ENCODE peak calls at places on chromosomes 11 and 22, in eight cellular contexts. R, V, B, X, Z, L, E and S are unnamed samples.

GRCh38 chr11:60860943-60861342 is 5.2 kb upstream of the PTGDR2 start:
- DNase-seq in Z (no peak), E (peak), R (no peak), L (no peak), V (no peak), B (no peak), X (no peak), S (no peak)

GRCh38 chr22:39122772-39123470 is 25.9 kb downstream of the APOBEC3H start:
- DNase-seq in R (no peak), B (no peak), E (no peak), Z (no peak), V (no peak), L (no peak), X (no peak), S (no peak)

GRCh38 chr11:92569717-92570116 is 345.1 kb downstream of the FAT3 start:
- DNase-seq in E (no peak), B (no peak), L (no peak), X (no peak), V (no peak), R (no peak), Z (no peak), S (no peak)

GRCh38 chr11:128555606-128556005 is 31.8 kb downstream of the ETS1 start:
- DNase-seq in R (no peak), V (no peak), Z (peak), B (no peak), X (no peak), L (peak), E (peak), S (no peak)

GRCh38 chr11:95363710-95364109 is 132.7 kb upstream of the SESN3 start:
- DNase-seq in B (no peak), X (no peak), E (no peak), V (no peak), Z (no peak), L (no peak), R (no peak), S (no peak)

GRCh38 chr11:57491371-57492061 is 24.0 kb downstream of the SLC43A1 start:
- DNase-seq in V (no peak), L (no peak), Z (no peak), E (peak), X (no peak), B (no peak), R (peak), S (peak)

GRCh38 chr11:3095712-3096361 is 38.6 kb upstream of the CARS1 start:
- DNase-seq in R (peak), V (no peak), Z (peak), E (peak), X (peak), B (no peak), L (no peak), S (no peak)

GRCh38 chr11:118673361-118674093 is 5.9 kb downstream of the TREH start:
- DNase-seq in E (no peak), R (no peak), X (no peak), L (no peak), Z (no peak), B (no peak), V (peak), S (no peak)

GRCh38 chr11:12083380-12083779 is 27.0 kb upstream of the MICAL2 start:
- DNase-seq in V (no peak), X (no peak), L (no peak), R (no peak), Z (no peak), E (no peak), B (no peak), S (no peak)

GRCh38 chr11:35046606-35047005 is 92.4 kb upstream of the CD44 start:
- DNase-seq in R (no peak), X (no peak), L (no peak), Z (no peak), B (no peak), V (no peak), E (no peak), S (no peak)

GRCh38 chr11:35043933-35044332 is 95.0 kb upstream of the CD44 start:
- DNase-seq in E (no peak), Z (no peak), B (no peak), X (no peak), L (no peak), R (no peak), V (no peak), S (no peak)

GRCh38 chr11:35045219-35045819 is 93.7 kb upstream of the CD44 start:
- DNase-seq in R (no peak), X (no peak), Z (no peak), B (no peak), L (no peak), V (no peak), E (no peak), S (peak)

GRCh38 chr11:35049906-35050531 is 89.0 kb upstream of the CD44 start:
- DNase-seq in R (no peak), V (no peak), Z (no peak), B (no peak), X (no peak), L (no peak), E (no peak), S (no peak)

DNA sequence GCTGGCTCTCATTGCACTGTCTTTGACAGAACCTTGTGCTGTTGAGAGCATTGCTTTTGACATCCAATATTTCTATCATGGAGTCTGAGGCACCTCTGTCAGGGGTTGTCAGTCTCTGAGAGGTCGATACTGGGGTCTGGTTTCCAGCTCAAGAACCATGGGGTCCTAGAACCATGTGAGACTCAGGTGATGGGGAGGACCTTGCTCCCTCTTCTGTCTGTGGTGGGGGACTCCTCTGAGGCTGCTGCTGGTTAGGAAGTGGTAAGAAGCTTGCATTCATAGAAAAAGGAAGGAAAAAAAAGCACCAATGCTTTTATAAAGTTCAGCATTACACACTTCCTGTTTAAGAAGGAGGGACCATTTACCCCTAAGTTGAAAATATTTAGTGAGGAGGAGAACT is 91.8 kb upstream of the CD44 start:
- DNase-seq in R (no peak), L (no peak), B (no peak), X (no peak), Z (no peak), V (no peak), E (no peak), S (peak)
- TF ChIP-seq CTCF in R (no peak), L (no peak), B (no peak), X (no peak), Z (no peak), V (no peak), E (no peak), S (no peak)

GRCh38 chr11:76654980-76655379 is 15.6 kb downstream of the LRRC32 start:
- DNase-seq in E (no peak), R (no peak), V (peak), X (no peak), B (no peak), L (no peak), Z (no peak), S (no peak)
- H3K27ac ChIP-seq in E (peak), R (no peak), V (peak), X (peak), B (no peak), L (no peak), Z (no peak), S (no peak)

GRCh38 chr22:27825174-27825573 is 23.6 kb upstream of the MN1 start:
- DNase-seq in R (no peak), E (no peak), X (no peak), L (no peak), B (no peak), Z (no peak), V (no peak), S (no peak)
- TF ChIP-seq CTCF in R (peak), E (peak), X (peak), L (peak), B (peak), Z (peak), V (no peak), S (no peak)

GRCh38 chr22:44133901-44134511 is 46.7 kb upstream of the PARVG start:
- DNase-seq in X (no peak), R (peak), Z (no peak), L (no peak), B (no peak), V (no peak), E (peak), S (no peak)
- H3K27ac ChIP-seq in X (no peak), R (peak), Z (no peak), L (no peak), B (no peak), V (no peak), E (no peak), S (no peak)